ENCODE peak calls at places on chromosomes 4 and X, in six cellular contexts. Z is neuronal stem cell, G is IMR-90, B is H1, P is H9, L is mesenchymal stem cell. Q is an unnamed sample.

GRCh38 chrX:151700581-151700980 is 5.3 kb downstream of the PRRG3 start:
- DNase-seq in L (no peak), Z (no peak), P (no peak), G (no peak), B (no peak), Q (no peak)

GRCh38 chr4:3742610-3743009 is 23.6 kb upstream of the ADRA2C start:
- DNase-seq in B (no peak), Z (no peak), G (no peak), P (no peak), L (no peak), Q (no peak)

GRCh38 chrX:135977611-135978010 is 3.8 kb upstream of the MMGT1 start:
- DNase-seq in Z (no peak), L (peak; percentile 44), B (no peak), P (no peak), G (peak; percentile 77), Q (no peak)

GRCh38 chr4:1644906-1645657 is 39.0 kb downstream of the FAM53A start:
- DNase-seq in Z (peak; percentile 20), B (no peak), L (peak; percentile 1), P (no peak), G (no peak), Q (peak; percentile 26)

GRCh38 chr4:57303012-57303751 is 193.0 kb upstream of the IGFBP7 start:
- DNase-seq in P (no peak), B (no peak), G (no peak), Z (no peak), L (peak; percentile 16), Q (peak; percentile 33)

GRCh38 chr4:15504041-15504440 is 34.4 kb downstream of the CC2D2A start:
- DNase-seq in P (no peak), Z (no peak), L (peak; percentile 54), G (peak; percentile 8), B (no peak), Q (no peak)

GRCh38 chrX:39196192-39197102 is 395.2 kb downstream of the MID1IP1 start:
- DNase-seq in B (no peak), Z (no peak), G (peak; percentile 2), P (no peak), L (peak; percentile 70), Q (no peak)

GRCh38 chr4:158729716-158730559 is 6.7 kb upstream of the PPID start:
- DNase-seq in Z (peak; percentile 15), B (peak; percentile 48), P (peak; percentile 49), G (peak; percentile 75), L (peak; percentile 75), Q (peak; percentile 68)

GRCh38 chr4:172938870-172939269 is 229.7 kb upstream of the GALNT7 start:
- DNase-seq in L (no peak), G (no peak), Z (no peak), B (no peak), P (no peak), Q (no peak)

GRCh38 chrX:22666441-22666840 is 333.3 kb upstream of the DDX53 start:
- DNase-seq in L (peak; percentile 7), P (peak; percentile 71), Z (no peak), G (peak; percentile 27), B (peak; percentile 45), Q (peak; percentile 76)

GRCh38 chr4:88900432-88900831 is 156.6 kb downstream of the FAM13A start:
- DNase-seq in B (no peak), L (peak; percentile 50), G (peak; percentile 81), Z (no peak), P (no peak), Q (no peak)

GRCh38 chrX:154458954-154459829 is 1.1 kb downstream of the PLXNA3 start:
- DNase-seq in Z (no peak), L (no peak), B (no peak), P (no peak), G (no peak), Q (peak; percentile 16)

GRCh38 chrX:109952050-109952449 is 50.9 kb upstream of the TMEM164 start:
- DNase-seq in P (no peak), B (no peak), Z (no peak), G (no peak), L (no peak), Q (peak; percentile 1)

GRCh38 chr4:10299601-10300000 is 157.6 kb downstream of the ZNF518B start:
- DNase-seq in Z (no peak), B (no peak), G (no peak), L (no peak), P (no peak), Q (no peak)

GRCh38 chr4:10302096-10302495 is 155.1 kb downstream of the ZNF518B start:
- DNase-seq in P (no peak), Z (no peak), L (no peak), B (no peak), G (no peak), Q (no peak)

GRCh38 chr4:10298681-10299080 is 158.5 kb downstream of the ZNF518B start:
- DNase-seq in G (no peak), B (no peak), L (no peak), P (no peak), Z (no peak), Q (no peak)

GRCh38 chr4:10295326-10295725 is 161.9 kb downstream of the ZNF518B start:
- DNase-seq in Z (no peak), P (no peak), L (no peak), G (no peak), B (no peak), Q (no peak)

GRCh38 chr4:10296730-10297129 is 160.5 kb downstream of the ZNF518B start:
- DNase-seq in G (no peak), Z (peak; percentile 68), B (no peak), P (no peak), L (no peak), Q (peak; percentile 23)
- H2BK120ac ChIP-seq in G (no peak overlapping the region), Z (no peak overlapping the region), B (no peak overlapping the region), P (no peak overlapping the region), L (no peak overlapping the region), Q (no peak overlapping the region)

DNA sequence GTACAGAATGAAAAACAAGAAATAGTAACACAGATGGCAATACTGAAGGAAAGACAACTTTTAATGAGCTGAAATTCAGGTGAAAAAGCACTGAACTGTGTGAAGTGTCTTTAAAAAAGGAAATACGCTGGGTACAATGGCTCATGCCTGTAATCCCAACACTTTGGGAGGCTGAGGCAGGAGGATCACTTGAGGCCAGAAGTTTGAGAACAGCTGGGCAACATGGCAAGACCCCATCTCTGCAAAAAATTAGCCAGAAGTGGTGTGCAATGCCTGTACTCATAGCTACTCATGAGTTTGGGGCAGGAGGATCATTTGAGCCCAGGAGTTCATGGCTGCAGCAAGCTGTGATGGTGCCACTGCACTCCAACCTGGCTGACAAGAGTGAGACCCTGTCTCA is 59.8 kb upstream of the COX18 start:
- DNase-seq in P (no peak), B (no peak), Z (no peak), L (no peak), G (no peak), Q (no peak)
- H3K4ac ChIP-seq in P (no peak overlapping the region), B (no peak overlapping the region), Z (no peak overlapping the region), L (no peak overlapping the region), G (no peak overlapping the region), Q (no peak overlapping the region)

GRCh38 chr4:109171098-109171497 is 131.4 kb downstream of the COL25A1 start:
- DNase-seq in G (no peak), L (no peak), B (no peak), Z (no peak), P (no peak), Q (no peak)
- H3K27me3 ChIP-seq in G (no peaks in the 10 kb centered on the region), L (no peaks in the 10 kb centered on the region), B (no peaks in the 10 kb centered on the region), Z (no peaks in the 10 kb centered on the region), P (no peaks in the 10 kb centered on the region), Q (no peaks in the 10 kb centered on the region)

GRCh38 chrX:6707497-6707896 is 172.6 kb upstream of the VCX3A start:
- DNase-seq in P (no peak), B (no peak), L (no peak), G (no peak), Z (no peak), Q (peak; percentile 23)
- H2BK120ac ChIP-seq in P (no peak overlapping the region), B (peak overlapping the region; percentile 33), L (no peak overlapping the region), G (no peak overlapping the region), Z (no peak overlapping the region), Q (no peak overlapping the region)